ENCODE peak calls at places on chromosomes 1 and 21, in four cellular contexts. B is upper lobe of right lung, A is heart left ventricle, F is psoas muscle. D is an unnamed sample.

GRCh38 chr21:35323947-35324346 is 274.8 kb upstream of the RUNX1 start:
- DNase-seq in A (peak), F (peak), B (no peak), D (no peak)

GRCh38 chr1:20211511-20211931 is 25.2 kb upstream of the PLA2G2C start:
- DNase-seq in F (no peak), B (no peak), A (no peak), D (no peak)

GRCh38 chr1:108732398-108732797 is 14.1 kb upstream of the STXBP3 start:
- DNase-seq in A (no peak), F (no peak), B (no peak), D (no peak)

GRCh38 chr1:116874622-116875277 is 35.0 kb upstream of the PTGFRN start:
- DNase-seq in A (no peak), B (no peak), F (no peak), D (no peak)

GRCh38 chr1:220761688-220762427 is 13.7 kb downstream of the MTARC2 start:
- DNase-seq in F (no peak), A (no peak), B (no peak), D (no peak)

GRCh38 chr1:61452354-61452990 is 272.5 kb downstream of the TM2D1 start:
- DNase-seq in B (no peak), F (no peak), A (no peak), D (no peak)

GRCh38 chr21:28699591-28700259 is 293.0 kb downstream of the LTN1 start:
- DNase-seq in A (no peak), F (no peak), B (no peak), D (no peak)

GRCh38 chr1:162549001-162549400 is 12.5 kb upstream of the UAP1 start:
- DNase-seq in B (no peak), F (no peak), A (no peak), D (no peak)

GRCh38 chr1:11482186-11482585 is 3.2 kb downstream of the DISP3 start:
- DNase-seq in B (no peak), A (no peak), F (no peak), D (no peak)

GRCh38 chr1:2495546-2495945 is 19.5 kb downstream of the PLCH2 start:
- DNase-seq in A (no peak), F (no peak), B (no peak), D (no peak)

GRCh38 chr1:89719502-89720306 is 86.8 kb downstream of the LRRC8C start:
- DNase-seq in F (no peak), B (no peak), A (no peak), D (no peak)

GRCh38 chr1:156624814-156625435 is 5.7 kb downstream of the HAPLN2 start:
- DNase-seq in A (no peak), B (peak), F (no peak), D (no peak)

GRCh38 chr1:155978973-155979429 is 654 bp upstream of the ARHGEF2 start:
- DNase-seq in A (peak), B (no peak), F (no peak), D (no peak)

GRCh38 chr1:234962340-234962989 is 166.2 kb downstream of the TOMM20 start:
- DNase-seq in A (no peak), B (no peak), F (peak), D (no peak)

GRCh38 chr1:204448991-204449390 is 37.4 kb upstream of the PPP1R15B start:
- DNase-seq in B (no peak), A (no peak), F (no peak), D (no peak)
- H3K27ac ChIP-seq in B (no peak), A (peak), F (peak), D (no peak)

GRCh38 chr1:228830954-228831481 is 95.7 kb downstream of the RHOU start:
- DNase-seq in A (no peak), F (no peak), B (no peak), D (no peak)

GRCh38 chr1:228833911-228834631 is 98.8 kb downstream of the RHOU start:
- DNase-seq in A (no peak), B (no peak), F (no peak), D (no peak)

GRCh38 chr1:228827026-228827425 is 91.7 kb downstream of the RHOU start:
- DNase-seq in A (no peak), F (no peak), B (no peak), D (no peak)

GRCh38 chr1:228825840-228826484 is 90.7 kb downstream of the RHOU start:
- DNase-seq in F (no peak), A (no peak), B (no peak), D (no peak)

DNA sequence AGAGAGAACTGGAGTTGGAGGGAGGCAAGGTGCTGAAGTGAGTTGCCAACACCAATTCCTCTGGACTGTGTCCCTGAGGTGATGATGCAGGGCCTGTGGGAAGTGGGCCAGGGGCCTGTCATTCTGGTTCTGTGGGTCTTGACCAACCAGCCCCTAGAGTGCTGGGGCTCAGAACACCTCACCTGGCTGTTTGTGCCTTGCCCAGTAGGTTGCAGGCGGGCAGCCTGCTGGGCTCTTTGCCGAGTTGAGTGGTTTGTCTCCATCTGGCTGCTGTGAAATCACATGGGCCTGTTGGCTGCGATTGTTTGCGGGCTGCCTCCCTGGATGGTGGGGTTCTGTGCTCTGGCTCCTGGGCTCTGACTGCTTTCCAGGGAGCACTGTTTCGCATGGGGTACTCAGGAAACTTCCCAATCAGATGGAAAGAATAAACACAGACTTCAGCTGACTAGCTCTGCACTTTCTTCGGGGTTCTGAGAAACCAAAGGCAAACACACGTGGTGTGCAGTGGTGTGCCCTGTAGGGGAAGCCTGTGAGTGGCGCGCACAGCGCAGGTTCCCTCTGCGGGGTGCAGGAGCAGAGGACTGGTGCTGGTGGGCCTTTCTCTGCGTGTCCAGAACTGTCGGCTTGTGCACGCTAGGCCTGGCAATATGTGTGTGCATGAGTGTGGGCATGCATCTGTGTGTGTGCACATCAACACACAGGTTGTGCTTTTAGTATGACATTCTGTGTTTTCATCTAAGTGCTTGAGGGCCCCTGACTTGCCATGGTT is 95.1 kb downstream of the RHOU start:
- DNase-seq in A (peak), B (peak), F (no peak), D (peak)
- TF ChIP-seq CTCF in A (no peak), B (no peak), F (no peak), D (no peak)

DNA sequence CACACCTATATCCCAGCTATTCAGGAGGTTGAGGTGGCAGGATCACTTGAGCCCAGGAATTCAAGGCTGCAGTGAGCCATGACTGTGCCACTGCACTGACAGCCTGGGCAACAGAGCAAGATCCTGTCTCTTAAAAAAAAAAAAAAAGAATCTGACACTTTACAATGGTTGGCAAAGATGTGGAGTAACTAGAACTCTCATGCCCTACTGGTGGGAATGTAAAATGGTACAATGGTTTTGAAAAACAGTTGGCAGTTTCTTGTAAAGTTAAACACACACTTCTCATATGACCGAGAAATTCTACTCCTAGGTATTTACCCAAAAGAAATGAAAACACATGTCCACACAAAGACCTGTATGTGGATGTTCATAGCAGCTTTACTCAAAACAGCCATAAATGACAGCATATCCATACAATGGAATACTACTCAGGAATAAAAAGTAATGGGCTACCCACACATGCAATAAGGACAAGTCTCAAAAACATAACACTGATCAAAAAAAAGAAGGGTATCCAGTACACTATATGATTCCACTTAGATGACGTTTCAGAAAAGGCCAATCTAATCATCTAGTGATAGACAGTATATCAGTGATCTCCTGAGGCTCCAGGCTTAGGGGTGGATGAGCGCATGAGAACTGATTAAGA is 58.1 kb downstream of the HLCS start:
- DNase-seq in B (no peak), A (no peak), F (no peak), D (no peak)
- H3K27ac ChIP-seq in B (no peak), A (no peak), F (no peak), D (no peak)

GRCh38 chr1:168381850-168382249 is 101.2 kb downstream of the TBX19 start:
- DNase-seq in A (no peak), F (no peak), B (no peak), D (no peak)
- TF ChIP-seq CTCF in A (no peak), F (no peak), B (no peak), D (no peak)

DNA sequence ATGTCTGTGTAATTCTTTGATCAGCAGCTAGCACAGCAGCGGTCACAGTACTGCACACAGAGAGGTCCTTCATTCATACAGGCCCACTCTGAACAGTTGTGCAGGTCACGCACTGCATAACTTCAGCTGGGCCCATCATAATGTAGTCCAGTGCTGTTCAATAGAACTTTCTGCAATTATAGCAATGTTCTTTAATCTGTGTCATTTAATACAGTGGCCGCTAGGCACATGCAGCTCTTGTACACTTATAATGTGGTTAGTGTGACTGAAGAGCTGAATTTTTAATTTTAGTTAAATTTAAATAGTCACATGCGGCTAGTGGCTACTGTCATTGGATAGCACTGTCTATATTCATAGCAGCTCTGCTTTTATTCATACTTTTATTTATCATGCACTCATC is 48.7 kb upstream of the NFASC start:
- DNase-seq in F (no peak), B (no peak), A (no peak), D (no peak)
- H3K27ac ChIP-seq in F (no peak), B (no peak), A (no peak), D (peak)

DNA sequence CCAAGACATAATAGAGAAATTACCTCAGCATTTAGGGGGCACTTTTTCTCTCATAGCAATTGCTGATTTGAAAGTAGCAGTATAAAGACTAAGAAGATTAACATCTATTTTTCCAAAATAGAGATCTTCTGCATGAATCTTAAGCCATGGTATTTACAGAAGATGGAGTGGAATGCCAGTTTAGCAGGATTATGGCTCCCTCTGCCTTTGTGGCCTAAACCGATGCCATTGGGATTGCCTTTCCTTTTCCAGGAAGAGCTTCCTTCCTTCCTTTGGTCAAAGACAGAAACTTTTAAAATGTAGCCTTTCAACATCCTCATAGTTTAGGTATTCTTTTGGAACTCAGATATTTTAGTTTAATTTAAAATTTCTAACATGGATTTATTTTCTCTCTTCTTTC is 39.4 kb downstream of the CFHR5 start:
- DNase-seq in F (no peak), B (no peak), A (no peak), D (no peak)
- TF ChIP-seq CTCF in F (no peak), B (no peak), A (no peak), D (no peak)

DNA sequence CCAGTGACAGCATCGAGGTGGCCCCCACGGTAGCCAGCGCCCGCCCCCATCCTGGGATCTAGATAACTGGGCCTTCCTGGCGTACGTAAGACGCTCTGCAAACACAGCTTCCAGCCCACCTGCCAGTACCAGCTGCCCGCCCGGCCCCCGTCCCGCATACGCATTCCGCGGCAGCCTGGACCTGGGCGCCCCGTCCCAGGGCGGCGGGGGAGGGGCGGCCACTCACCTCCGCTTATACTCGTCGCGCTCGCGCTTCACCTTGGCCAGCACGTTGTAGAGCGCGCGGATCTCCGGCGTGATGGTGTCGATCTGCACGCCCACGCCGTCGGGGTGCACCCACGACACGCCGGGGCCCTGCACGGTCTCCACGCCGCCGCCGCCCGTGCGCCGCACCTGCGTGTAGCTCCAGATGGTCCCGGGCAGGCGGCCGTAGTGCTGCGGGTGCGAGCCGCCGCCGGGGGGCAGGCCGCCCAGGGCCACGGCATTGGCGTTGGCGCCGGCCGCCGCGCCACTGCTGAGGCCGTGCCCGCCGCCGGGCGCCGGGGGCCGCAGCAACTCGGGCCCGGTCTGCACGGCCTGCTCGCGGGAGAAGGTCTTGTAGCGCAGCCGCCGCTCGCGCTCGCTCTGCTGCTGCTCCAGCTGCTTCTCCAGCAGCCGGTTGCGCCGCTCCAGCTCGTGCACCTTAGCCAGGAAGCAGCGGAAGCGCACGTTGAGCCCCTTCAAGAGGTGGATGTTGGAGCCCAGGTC is 861 bp downstream of the IFFO2 start:
- DNase-seq in A (peak), B (peak), F (peak), D (peak)
- H3K27ac ChIP-seq in A (peak), B (peak), F (peak), D (peak)

GRCh38 chr1:214122110-214122509 is 134.3 kb downstream of the PROX1 start:
- DNase-seq in F (no peak), B (no peak), A (no peak), D (no peak)
- TF ChIP-seq CTCF in F (no peak), B (no peak), A (no peak), D (no peak)